ENCODE peak calls at places on chromosome 5, in six cellular contexts. I, D, S, Q, H and K are unnamed samples.

GRCh38 chr5:33281507-33281906 is 159.3 kb upstream of the TARS1 start:
- DNase-seq in D (no peak), I (no peak), H (no peak), Q (peak), S (no peak), K (peak)

GRCh38 chr5:74266132-74266531 is 374.4 kb downstream of the ENC1 start:
- DNase-seq in Q (no peak), D (no peak), S (no peak), I (no peak), H (no peak), K (no peak)

GRCh38 chr5:78407458-78407857 is 47.0 kb downstream of the SCAMP1 start:
- DNase-seq in H (no peak), D (no peak), I (no peak), Q (no peak), S (no peak), K (no peak)

GRCh38 chr5:133819977-133820471 is 148.4 kb downstream of the C5orf15 start:
- DNase-seq in S (no peak), D (no peak), H (no peak), I (no peak), Q (no peak), K (no peak)

GRCh38 chr5:104179057-104179456 is 616.5 kb upstream of the NUDT12 start:
- DNase-seq in S (peak), I (no peak), Q (peak), D (peak), H (no peak), K (peak)

GRCh38 chr5:160254706-160255105 is 25.4 kb downstream of the FABP6 start:
- DNase-seq in I (no peak), H (no peak), D (no peak), S (no peak), Q (no peak), K (no peak)

GRCh38 chr5:99285606-99286005 is 356.8 kb upstream of the CHD1 start:
- DNase-seq in S (no peak), Q (no peak), D (no peak), I (no peak), H (no peak), K (no peak)

GRCh38 chr5:96157841-96158291 is 196.2 kb upstream of the ELL2 start:
- DNase-seq in Q (no peak), D (no peak), H (no peak), S (no peak), I (no peak), K (no peak)

GRCh38 chr5:181133610-181134231 is 2.8 kb upstream of the OR2V1 start:
- DNase-seq in H (no peak), Q (peak), I (peak), D (peak), S (no peak), K (peak)

GRCh38 chr5:155729684-155730059 is 597.3 kb upstream of the SGCD start:
- DNase-seq in H (no peak), I (no peak), Q (no peak), D (peak), S (peak), K (no peak)

GRCh38 chr5:41748631-41749030 is 121.6 kb downstream of the OXCT1 start:
- DNase-seq in S (no peak), I (no peak), H (no peak), D (no peak), Q (peak), K (peak)

GRCh38 chr5:27815061-27815460 is 776.7 kb upstream of the CDH9 start:
- DNase-seq in H (no peak), S (no peak), D (no peak), Q (no peak), I (no peak), K (peak)

GRCh38 chr5:55816342-55816741 is 34.8 kb upstream of the IL31RA start:
- DNase-seq in Q (peak), H (no peak), S (no peak), I (no peak), D (peak), K (peak)

GRCh38 chr5:174796711-174797192 is 72.4 kb downstream of the MSX2 start:
- DNase-seq in D (no peak), S (no peak), Q (no peak), I (no peak), H (no peak), K (no peak)

GRCh38 chr5:142213077-142213476 is 104.5 kb downstream of the NDFIP1 start:
- DNase-seq in I (no peak), D (no peak), H (no peak), Q (no peak), S (no peak), K (no peak)
- TF ChIP-seq CTCF in I (no peak), D (no peak), H (no peak), Q (no peak), S (no peak), K (no peak)

GRCh38 chr5:82494942-82495341 is 216.8 kb upstream of the RPS23 start:
- DNase-seq in I (no peak), H (no peak), D (peak), S (no peak), Q (no peak), K (peak)
- TF ChIP-seq CTCF in I (no peak), H (no peak), D (peak), S (peak), Q (no peak), K (no peak)

GRCh38 chr5:135388860-135389435 is 10.1 kb downstream of the MACROH2A1 start:
- DNase-seq in I (no peak), D (no peak), Q (no peak), S (no peak), H (no peak), K (no peak)

GRCh38 chr5:135393229-135393628 is 5.8 kb downstream of the MACROH2A1 start:
- DNase-seq in H (no peak), I (no peak), S (no peak), D (no peak), Q (no peak), K (no peak)

GRCh38 chr5:135391869-135392255 is 7.2 kb downstream of the MACROH2A1 start:
- DNase-seq in Q (no peak), S (peak), H (no peak), D (peak), I (no peak), K (no peak)

GRCh38 chr5:135392256-135392655 is 6.8 kb downstream of the MACROH2A1 start:
- DNase-seq in Q (peak), S (no peak), D (peak), I (no peak), H (no peak), K (peak)

DNA sequence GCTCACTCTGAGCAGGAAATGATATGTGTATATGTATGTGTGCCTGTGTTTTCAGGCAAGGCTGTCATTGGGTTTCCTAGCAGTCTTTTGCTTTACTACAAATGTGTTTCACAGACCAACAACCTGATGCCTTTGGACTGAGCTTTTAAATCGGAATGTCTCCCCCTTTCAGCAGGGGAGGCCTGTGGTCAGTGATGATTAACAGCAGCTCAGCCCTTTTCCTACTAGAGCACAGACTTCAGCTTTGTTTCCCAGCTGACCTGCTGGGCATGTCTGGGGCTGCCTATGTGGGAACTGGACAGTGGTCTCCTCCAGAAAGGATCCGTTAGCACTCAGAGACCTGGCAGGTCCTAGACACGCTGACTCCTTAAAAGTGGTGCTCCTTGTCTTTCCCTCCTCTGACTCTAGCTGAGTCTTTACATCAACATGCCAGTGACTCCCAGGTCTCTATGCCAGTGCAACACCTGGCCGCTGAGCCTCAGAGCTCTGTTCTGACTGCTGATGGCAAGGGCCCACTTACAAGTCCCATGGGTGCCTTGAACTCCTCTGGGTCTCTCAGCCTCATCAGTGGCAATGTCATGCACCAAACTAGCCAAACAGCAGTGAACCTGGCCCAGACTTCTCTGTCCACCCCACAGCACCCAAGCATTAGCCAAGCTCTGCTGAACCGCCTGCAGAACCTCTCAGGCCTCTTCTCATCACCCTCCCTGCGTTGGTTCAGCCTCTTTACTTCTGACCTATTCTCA is 7.7 kb downstream of the MACROH2A1 start:
- DNase-seq in Q (peak), I (no peak), D (peak), H (no peak), S (peak), K (peak)
- TF ChIP-seq CTCF in Q (no peak), I (no peak), D (no peak), H (no peak), S (no peak), K (peak)

GRCh38 chr5:54520438-54520846 is 2.9 kb downstream of the SNX18 start:
- DNase-seq in D (peak), S (peak), I (no peak), H (no peak), Q (peak), K (peak)

GRCh38 chr5:54520940-54521339 is 3.4 kb downstream of the SNX18 start:
- DNase-seq in D (peak), I (no peak), Q (no peak), H (no peak), S (no peak), K (peak)

GRCh38 chr5:54524082-54524481 is 6.5 kb downstream of the SNX18 start:
- DNase-seq in I (no peak), S (no peak), H (no peak), Q (no peak), D (no peak), K (no peak)

GRCh38 chr5:54523534-54523933 is 6.0 kb downstream of the SNX18 start:
- DNase-seq in D (no peak), H (no peak), Q (no peak), S (no peak), I (no peak), K (no peak)

GRCh38 chr5:54522080-54522479 is 4.5 kb downstream of the SNX18 start:
- DNase-seq in S (no peak), D (peak), I (no peak), Q (no peak), H (no peak), K (no peak)
- TF ChIP-seq CTCF in S (no peak), D (no peak), I (no peak), Q (no peak), H (no peak), K (no peak)

DNA sequence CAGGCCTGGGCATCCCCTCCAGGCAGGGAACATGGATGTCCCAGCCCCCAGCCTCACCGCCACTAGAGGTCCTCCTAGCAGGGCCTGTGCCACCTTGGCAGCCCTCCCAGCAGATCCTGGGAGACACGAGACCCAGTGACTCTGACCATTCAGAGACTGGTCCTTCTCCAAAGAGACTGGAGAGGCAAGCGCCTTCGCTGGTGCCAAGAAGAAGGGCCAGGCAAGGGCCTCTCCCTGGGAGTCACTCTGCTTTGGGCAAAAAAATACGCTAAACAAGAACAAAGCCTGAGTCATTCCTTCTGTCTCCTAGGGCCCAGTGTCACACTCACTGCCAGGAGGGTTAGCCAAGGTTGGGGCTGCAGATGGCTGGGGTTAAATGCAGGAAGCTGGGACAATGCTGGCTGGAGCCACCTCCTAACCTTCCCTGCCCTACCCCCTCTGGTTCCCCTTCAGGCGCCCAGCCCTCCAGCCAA is 35.3 kb upstream of the SMIM23 start:
- DNase-seq in H (no peak), Q (peak), I (peak), S (peak), D (peak), K (peak)
- TF ChIP-seq CTCF in H (no peak), Q (no peak), I (no peak), S (no peak), D (peak), K (peak)

DNA sequence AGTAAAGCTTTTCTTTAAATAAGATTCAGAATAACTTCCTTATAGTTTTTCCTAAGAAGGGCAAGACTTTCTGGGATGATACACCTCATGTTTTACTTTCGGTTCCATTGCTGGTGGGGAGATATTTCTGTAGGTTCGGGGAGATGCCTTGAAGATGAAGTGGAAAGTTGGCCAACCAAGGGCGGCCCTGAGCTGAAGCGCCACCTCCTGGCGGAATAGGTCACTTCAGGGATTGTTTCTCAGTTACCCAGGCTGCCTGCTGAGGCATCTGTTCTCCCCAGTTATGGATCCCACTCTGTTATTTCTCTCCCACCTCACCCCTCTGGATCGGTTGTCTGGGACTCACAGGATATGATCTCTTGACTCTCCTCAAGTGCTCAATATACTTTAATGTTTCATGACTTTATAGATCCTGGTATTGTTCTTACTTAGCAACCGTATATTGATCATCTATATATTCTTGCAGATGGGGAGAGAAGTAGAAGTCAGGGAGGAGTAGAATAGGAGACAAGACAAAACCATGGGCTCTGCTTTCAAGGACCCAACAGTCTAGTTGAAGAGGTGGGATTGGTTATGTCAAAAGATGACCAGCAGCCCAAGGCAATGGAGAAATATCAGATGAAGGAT is 23.4 kb downstream of the MEGF10 start:
- DNase-seq in Q (no peak), H (peak), S (peak), D (peak), I (peak), K (peak)
- TF ChIP-seq CTCF in Q (peak), H (peak), S (peak), D (peak), I (peak), K (peak)

GRCh38 chr5:150163035-150163434 is 3.5 kb upstream of the CDX1 start:
- DNase-seq in H (no peak), S (no peak), D (no peak), Q (no peak), I (no peak), K (no peak)
- TF ChIP-seq CTCF in H (no peak), S (no peak), D (no peak), Q (no peak), I (no peak), K (no peak)

GRCh38 chr5:73215891-73216610 is 43.1 kb downstream of the TMEM174 start:
- DNase-seq in I (peak), Q (peak), H (peak), S (peak), D (peak), K (peak)
- TF ChIP-seq CTCF in I (peak), Q (peak), H (peak), S (peak), D (peak), K (peak)